ENCODE peak calls at places on chromosome 2, in eight cellular contexts. H is cardiac fibroblast; U is fibroblast of villous mesenchyme; B is NB4; Q is bronchial epithelial cell; O is GM23248; I is adipocyte; G is CD4-positive, CD25-positive, alpha-beta regulatory T cell. D is an unnamed sample.

GRCh38 chr2:26632624-26633185 is 8.5 kb downstream of the CIB4 start:
- DNase-seq in U (no peak), O (no peak), I (no peak), Q (no peak), G (no peak), B (no peak), H (no peak), D (no peak)

GRCh38 chr2:53913721-53914120 is 54.0 kb upstream of the GPR75 start:
- DNase-seq in O (peak), U (peak), B (peak), H (peak), Q (peak), I (peak), G (no peak), D (no peak)

GRCh38 chr2:177464549-177464948 is 72.0 kb downstream of the AGPS start:
- DNase-seq in U (no peak), I (peak), G (no peak), B (no peak), O (no peak), Q (no peak), H (no peak), D (no peak)

GRCh38 chr2:168703926-168704325 is 98.5 kb upstream of the NOSTRIN start:
- DNase-seq in B (no peak), I (no peak), H (no peak), U (no peak), O (no peak), Q (no peak), G (no peak), D (peak)

GRCh38 chr2:39156107-39156506 is 35.3 kb upstream of the SOS1 start:
- DNase-seq in U (peak), I (peak), H (peak), G (no peak), O (peak), B (no peak), Q (no peak), D (no peak)

GRCh38 chr2:237473474-237474453 is 13.3 kb upstream of the MLPH start:
- DNase-seq in Q (no peak), H (peak), O (peak), G (no peak), U (peak), I (no peak), B (peak), D (peak)

GRCh38 chr2:241237047-241237446 is 48.6 kb downstream of the ANO7 start:
- DNase-seq in O (no peak), I (no peak), G (no peak), Q (no peak), B (no peak), U (no peak), H (no peak), D (no peak)

GRCh38 chr2:84875213-84875560 is 5.7 kb downstream of the TRABD2A start:
- DNase-seq in O (peak), H (no peak), B (no peak), G (no peak), Q (no peak), I (no peak), U (no peak), D (no peak)

GRCh38 chr2:143691136-143691535 is 561.9 kb downstream of the ARHGAP15 start:
- DNase-seq in I (no peak), B (no peak), H (no peak), G (no peak), O (no peak), Q (no peak), U (no peak), D (no peak)

GRCh38 chr2:164606557-164606956 is 14.7 kb downstream of the GRB14 start:
- DNase-seq in I (peak), U (no peak), G (no peak), B (no peak), H (peak), O (peak), Q (no peak), D (no peak)

GRCh38 chr2:134662751-134663150 is 56.0 kb downstream of the TMEM163 start:
- DNase-seq in O (no peak), H (no peak), Q (no peak), B (no peak), U (no peak), G (no peak), I (no peak), D (no peak)

GRCh38 chr2:201383156-201383555 is 26.0 kb upstream of the FLACC1 start:
- DNase-seq in O (no peak), I (no peak), Q (peak), U (no peak), B (no peak), H (no peak), G (no peak), D (no peak)

GRCh38 chr2:128422571-128422970 is 103.9 kb upstream of the HS6ST1 start:
- DNase-seq in I (peak), G (no peak), O (peak), Q (peak), U (peak), B (no peak), H (peak), D (no peak)

GRCh38 chr2:85396531-85397470 is 13.4 kb downstream of the CAPG start:
- DNase-seq in I (no peak), H (no peak), B (no peak), Q (no peak), G (no peak), O (no peak), U (no peak), D (no peak)

GRCh38 chr2:65796259-65796658 is 363.9 kb upstream of the SPRED2 start:
- DNase-seq in U (no peak), Q (no peak), I (no peak), G (no peak), H (no peak), O (no peak), B (no peak), D (no peak)

GRCh38 chr2:15223887-15224286 is 337.2 kb downstream of the NBAS start:
- DNase-seq in B (peak), Q (peak), H (peak), I (peak), O (peak), G (no peak), U (peak), D (no peak)

GRCh38 chr2:163493330-163494319 is 242.2 kb downstream of the FIGN start:
- DNase-seq in I (no peak), B (no peak), U (no peak), G (no peak), O (no peak), H (no peak), Q (no peak), D (no peak)

GRCh38 chr2:95005726-95006125 is 19.8 kb upstream of the MAL start:
- DNase-seq in U (no peak), I (no peak), O (no peak), H (no peak), Q (no peak), B (no peak), G (no peak), D (no peak)

GRCh38 chr2:145190031-145190703 is 670.2 kb upstream of the ZEB2 start:
- DNase-seq in O (peak), U (no peak), B (peak), Q (peak), H (peak), G (no peak), I (no peak), D (no peak)

DNA sequence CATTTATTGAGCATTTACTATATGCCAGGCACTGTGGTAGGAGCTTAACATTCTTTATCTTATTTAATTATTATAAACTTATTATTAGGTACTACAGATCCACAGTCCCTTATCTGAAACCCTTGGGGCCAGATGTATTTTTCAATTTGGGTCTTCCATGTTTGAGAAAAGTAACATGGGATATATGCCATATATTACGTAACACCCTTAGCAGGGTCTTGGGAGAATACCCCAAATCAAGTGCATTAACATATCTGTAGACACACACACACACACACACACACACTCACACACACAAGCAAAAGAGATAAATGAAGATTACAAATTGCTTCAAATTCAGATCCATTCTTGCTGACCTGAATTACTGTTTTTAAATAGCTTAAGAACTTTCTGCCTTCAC is 13.7 kb downstream of the NTSR2 start:
- DNase-seq in H (no peak), U (no peak), Q (no peak), O (no peak), I (no peak), B (no peak), G (no peak), D (no peak)
- H3K4me3 ChIP-seq in H (no peak), U (no peak), Q (no peak), O (no peak), I (no peak), B (no peak), G (no peak), D (no peak)

GRCh38 chr2:206918258-206918657 is 21.1 kb upstream of the CPO start:
- DNase-seq in G (no peak), H (no peak), U (no peak), Q (no peak), B (no peak), I (no peak), O (no peak), D (no peak)
- H3K4me3 ChIP-seq in G (no peak), H (no peak), U (no peak), Q (no peak), B (no peak), I (no peak), O (no peak), D (no peak)

DNA sequence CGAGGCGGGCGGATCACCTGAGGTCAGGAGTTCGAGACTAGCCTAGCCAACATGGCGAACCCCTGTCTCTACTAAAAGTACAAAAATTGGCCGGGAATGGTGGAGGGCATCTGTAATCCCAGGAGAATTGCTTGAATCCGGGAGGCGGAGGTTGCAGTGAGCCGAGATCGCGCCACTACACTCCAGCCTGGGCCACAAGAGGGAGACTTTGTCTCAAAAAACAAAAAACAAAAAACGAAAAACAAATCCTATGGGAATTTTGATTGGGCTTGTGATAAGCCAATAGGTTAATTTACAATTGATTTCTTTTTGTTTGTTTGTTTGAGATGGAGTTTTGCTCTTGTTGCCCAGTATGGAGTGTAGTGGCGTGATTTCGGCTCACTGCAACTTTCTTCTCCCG is 24.2 kb upstream of the TOGARAM2 start:
- DNase-seq in O (peak), G (peak), U (peak), I (no peak), B (no peak), H (peak), Q (no peak), D (peak)
- H3K4me3 ChIP-seq in O (peak), G (no peak), U (peak), I (peak), B (no peak), H (no peak), Q (no peak), D (no peak)

GRCh38 chr2:120732506-120733237 is 3.0 kb upstream of the GLI2 start:
- DNase-seq in U (no peak), H (no peak), G (no peak), I (no peak), B (no peak), O (no peak), Q (no peak), D (no peak)

GRCh38 chr2:120734930-120735611 is 597 bp upstream of the GLI2 start:
- DNase-seq in Q (no peak), U (peak), G (no peak), H (no peak), B (no peak), I (peak), O (peak), D (no peak)

GRCh38 chr2:120735750-120736170 is at the start of gene GLI2:
- DNase-seq in H (peak), I (peak), B (peak), Q (peak), G (no peak), O (peak), U (peak), D (peak)

GRCh38 chr2:120731175-120731574 is 4.5 kb upstream of the GLI2 start:
- DNase-seq in B (no peak), H (no peak), G (no peak), O (no peak), U (no peak), I (no peak), Q (no peak), D (no peak)

GRCh38 chr2:120733238-120733942 is 2.3 kb upstream of the GLI2 start:
- DNase-seq in Q (no peak), B (no peak), I (no peak), H (no peak), G (no peak), U (peak), O (no peak), D (no peak)
- H3K4me3 ChIP-seq in Q (no peak), B (no peak), I (peak), H (no peak), G (no peak), U (no peak), O (no peak), D (no peak)

GRCh38 chr2:189512879-189513278 is 67.7 kb downstream of the SLC40A1 start:
- DNase-seq in B (no peak), I (no peak), H (no peak), Q (no peak), O (no peak), U (peak), G (no peak), D (no peak)
- H3K4me3 ChIP-seq in B (no peak), I (no peak), H (no peak), Q (no peak), O (no peak), U (no peak), G (no peak), D (no peak)

DNA sequence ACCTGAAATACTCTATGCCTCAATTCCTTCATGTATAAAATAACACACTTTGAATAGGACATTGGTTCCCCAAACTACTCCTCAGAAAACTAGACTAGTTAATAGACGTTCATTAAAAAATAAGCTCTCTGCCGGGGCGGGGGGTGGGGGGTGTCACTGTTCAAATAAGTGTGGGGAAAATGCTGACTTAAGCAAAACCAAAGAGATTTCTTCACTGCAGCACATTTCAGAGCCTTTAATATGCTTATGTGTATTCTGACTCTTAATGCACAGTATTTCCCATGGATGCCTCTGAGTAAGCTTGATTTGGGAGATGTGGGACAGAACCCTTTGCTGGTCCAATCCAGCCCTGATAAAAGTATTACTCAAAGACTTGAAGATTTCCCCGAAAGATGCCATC is 93.2 kb downstream of the LYPD6 start:
- DNase-seq in H (no peak), U (no peak), B (no peak), O (no peak), Q (no peak), I (no peak), G (no peak), D (no peak)
- H3K4me3 ChIP-seq in H (no peak), U (no peak), B (no peak), O (no peak), Q (no peak), I (no peak), G (no peak), D (no peak)

GRCh38 chr2:62306751-62307468 is 111.0 kb downstream of the B3GNT2 start:
- DNase-seq in B (peak), I (peak), O (no peak), U (peak), H (peak), Q (peak), G (peak), D (no peak)

GRCh38 chr2:62304429-62305417 is 108.8 kb downstream of the B3GNT2 start:
- DNase-seq in I (peak), G (peak), O (peak), H (peak), Q (peak), U (peak), B (peak), D (no peak)

GRCh38 chr2:62307469-62308389 is 111.8 kb downstream of the B3GNT2 start:
- DNase-seq in I (no peak), G (no peak), O (no peak), Q (peak), U (no peak), H (no peak), B (no peak), D (no peak)

GRCh38 chr2:62303818-62304217 is 107.9 kb downstream of the B3GNT2 start:
- DNase-seq in G (no peak), U (no peak), O (no peak), Q (no peak), H (no peak), B (peak), I (no peak), D (no peak)

GRCh38 chr2:62305421-62306176 is 109.7 kb downstream of the B3GNT2 start:
- DNase-seq in U (peak), O (peak), Q (no peak), G (peak), B (peak), H (no peak), I (no peak), D (no peak)
- H3K4me3 ChIP-seq in U (no peak), O (no peak), Q (no peak), G (peak), B (no peak), H (no peak), I (no peak), D (no peak)

GRCh38 chr2:1541812-1542211 is 128.5 kb downstream of the TPO start:
- DNase-seq in G (no peak), B (no peak), U (no peak), O (no peak), H (no peak), I (no peak), Q (no peak), D (no peak)

GRCh38 chr2:1540481-1540880 is 127.2 kb downstream of the TPO start:
- DNase-seq in U (no peak), I (no peak), Q (no peak), G (no peak), O (no peak), B (no peak), H (no peak), D (no peak)

GRCh38 chr2:1538663-1539062 is 125.4 kb downstream of the TPO start:
- DNase-seq in U (peak), G (no peak), O (peak), H (peak), I (no peak), Q (peak), B (peak), D (no peak)

GRCh38 chr2:1539441-1539840 is 126.2 kb downstream of the TPO start:
- DNase-seq in Q (no peak), G (no peak), H (no peak), O (no peak), I (no peak), B (no peak), U (no peak), D (no peak)

GRCh38 chr2:1539973-1540372 is 126.7 kb downstream of the TPO start:
- DNase-seq in B (no peak), G (no peak), Q (no peak), O (no peak), I (no peak), H (no peak), U (no peak), D (no peak)
- H3K4me3 ChIP-seq in B (no peak), G (no peak), Q (no peak), O (no peak), I (no peak), H (no peak), U (no peak), D (no peak)

GRCh38 chr2:68317971-68318685 is 1.6 kb downstream of the CNRIP1 start:
- DNase-seq in H (peak), G (no peak), Q (no peak), I (no peak), B (no peak), U (peak), O (peak), D (no peak)
- H3K4me3 ChIP-seq in H (peak), G (no peak), Q (no peak), I (peak), B (no peak), U (peak), O (peak), D (peak)

GRCh38 chr2:121905201-121905600 is 149.8 kb downstream of the TSN start:
- DNase-seq in B (no peak), U (no peak), G (no peak), I (no peak), H (no peak), O (no peak), Q (no peak), D (no peak)

GRCh38 chr2:121904656-121905055 is 149.2 kb downstream of the TSN start:
- DNase-seq in O (no peak), B (no peak), G (no peak), H (no peak), Q (no peak), U (no peak), I (no peak), D (peak)

GRCh38 chr2:121902616-121903015 is 147.2 kb downstream of the TSN start:
- DNase-seq in G (no peak), Q (no peak), I (no peak), O (no peak), U (no peak), B (no peak), H (no peak), D (no peak)

GRCh38 chr2:121902171-121902591 is 146.7 kb downstream of the TSN start:
- DNase-seq in G (no peak), O (peak), B (no peak), Q (no peak), U (peak), I (no peak), H (peak), D (no peak)

GRCh38 chr2:121903037-121903689 is 147.7 kb downstream of the TSN start:
- DNase-seq in U (no peak), G (no peak), Q (no peak), H (peak), O (peak), B (no peak), I (no peak), D (peak)
- H3K4me3 ChIP-seq in U (no peak), G (no peak), Q (no peak), H (peak), O (peak), B (no peak), I (peak), D (no peak)

D was measured in SJCRH30.